ENCODE peak calls at places on chromosomes 16 and 17, in nine cellular contexts. L is endothelial cell of umbilical vein, G is tibial nerve, T is adrenal gland, N is transverse colon, S is colonic mucosa, H is uterus, V is heart right ventricle, F is brain microvascular endothelial cell. M is an unnamed sample.

GRCh38 chr16:11576427-11577289 is 10.1 kb downstream of the LITAF start:
- DNase-seq in L (no peak), G (no peak), T (no peak), N (no peak), S (no peak), H (no peak), V (no peak), F (no peak), M (no peak)

GRCh38 chr16:81403208-81403600 is 41.4 kb upstream of the CMIP start:
- DNase-seq in L (no peak), G (no peak), T (no peak), N (no peak), S (no peak), H (no peak), V (no peak), F (no peak), M (no peak)

GRCh38 chr17:65371702-65372101 is 189.7 kb downstream of the AXIN2 start:
- DNase-seq in L (no peak), G (no peak), T (no peak), N (peak; percentile 32), S (peak; percentile 57), H (no peak), V (no peak), F (no peak), M (peak; percentile 71)

GRCh38 chr17:54967621-54968258 is 714 bp downstream of the COX11 start:
- DNase-seq in L (no peak), G (no peak), T (no peak), N (peak; percentile 40), S (peak; percentile 49), H (no peak), V (no peak), F (peak; percentile 11), M (no peak)

GRCh38 chr17:78129385-78130079 is 977 bp upstream of the TMC6 start:
- DNase-seq in L (no peak), G (no peak), T (no peak), N (peak; percentile 50), S (no peak), H (no peak), V (no peak), F (no peak), M (no peak)

GRCh38 chr17:57255182-57255775 is 1.0 kb upstream of the MSI2 start:
- DNase-seq in L (peak; percentile 9), G (no peak), T (no peak), N (no peak), S (no peak), H (no peak), V (no peak), F (no peak), M (no peak)

GRCh38 chr17:27633312-27634025 is 2.5 kb downstream of the LGALS9 start:
- DNase-seq in L (peak; percentile 29), G (no peak), T (peak; percentile 64), N (peak; percentile 41), S (peak; percentile 55), H (peak; percentile 62), V (no peak), F (no peak), M (no peak)

GRCh38 chr17:193426-193810 is 12.0 kb upstream of the DOC2B start:
- DNase-seq in L (no peak), G (no peak), T (no peak), N (no peak), S (no peak), H (no peak), V (no peak), F (no peak), M (no peak)

GRCh38 chr17:59498421-59499307 is 66.7 kb upstream of the DHX40 start:
- DNase-seq in L (no peak), G (no peak), T (no peak), N (no peak), S (no peak), H (no peak), V (no peak), F (no peak), M (no peak)

GRCh38 chr17:46045639-46046038 is 46.6 kb downstream of the STH start:
- DNase-seq in L (no peak), G (no peak), T (no peak), N (no peak), S (no peak), H (no peak), V (no peak), F (no peak), M (no peak)

GRCh38 chr16:64196444-64196843 is 925.4 kb downstream of the CDH11 start:
- DNase-seq in L (no peak), G (no peak), T (no peak), N (no peak), S (no peak), H (no peak), V (no peak), F (peak; percentile 56), M (no peak)

GRCh38 chr16:19094542-19095365 is 19.0 kb upstream of the ITPRIPL2 start:
- DNase-seq in L (no peak), G (no peak), T (no peak), N (peak; percentile 50), S (peak; percentile 77), H (no peak), V (no peak), F (no peak), M (no peak)

GRCh38 chr16:88599092-88599733 is 29.0 kb downstream of the ZC3H18 start:
- DNase-seq in L (no peak), G (peak; percentile 54), T (peak; percentile 89), N (peak; percentile 64), S (peak; percentile 43), H (peak; percentile 71), V (peak; percentile 89), F (no peak), M (peak; percentile 72)

GRCh38 chr17:77107506-77108433 is 33.0 kb upstream of the SEC14L1 start:
- DNase-seq in L (no peak), G (no peak), T (no peak), N (peak; percentile 59), S (no peak), H (peak; percentile 55), V (no peak), F (peak; percentile 43), M (no peak)

GRCh38 chr17:45848868-45849535 is 4.3 kb downstream of the SPPL2C start:
- DNase-seq in L (no peak), G (no peak), T (no peak), N (no peak), S (no peak), H (no peak), V (no peak), F (no peak), M (no peak)

GRCh38 chr17:80029235-80029974 is 6.3 kb downstream of the TBC1D16 start:
- DNase-seq in L (peak; percentile 51), G (peak; percentile 89), T (peak; percentile 87), N (peak; percentile 68), S (peak; percentile 66), H (peak; percentile 90), V (peak; percentile 82), F (peak; percentile 47), M (peak; percentile 81)

GRCh38 chr16:53504161-53504663 is 1.2 kb upstream of the AKTIP start:
- DNase-seq in L (peak; percentile 68), G (no peak), T (peak; percentile 53), N (peak; percentile 43), S (peak; percentile 53), H (peak; percentile 62), V (peak; percentile 69), F (peak; percentile 61), M (peak; percentile 61)

GRCh38 chr17:8048736-8049135 is 9.9 kb downstream of the ALOX15B start:
- DNase-seq in L (no peak), G (no peak), T (peak; percentile 5), N (no peak), S (no peak), H (no peak), V (no peak), F (no peak), M (no peak)

GRCh38 chr17:50523208-50523607 is 9.3 kb upstream of the EPN3 start:
- DNase-seq in L (no peak), G (no peak), T (no peak), N (no peak), S (no peak), H (no peak), V (no peak), F (no peak), M (no peak)

GRCh38 chr16:83835972-83836566 is 28.3 kb downstream of the HSBP1 start:
- DNase-seq in L (peak; percentile 91), G (no peak), T (no peak), N (no peak), S (no peak), H (no peak), V (no peak), F (peak; percentile 59), M (no peak)

GRCh38 chr16:3259097-3259496 is 2.7 kb upstream of the MEFV start:
- DNase-seq in L (no peak), G (no peak), T (peak; percentile 63), N (peak; percentile 21), S (peak; percentile 28), H (no peak), V (peak; percentile 34), F (no peak), M (peak; percentile 65)

GRCh38 chr17:21573961-21574610 is 118.2 kb upstream of the KCNJ18 start:
- DNase-seq in L (peak; percentile 72), G (peak; percentile 23), T (peak; percentile 60), N (peak; percentile 38), S (peak; percentile 54), H (peak; percentile 60), V (peak; percentile 70), F (peak; percentile 52), M (no peak)

GRCh38 chr17:20223808-20224328 is 214.7 kb downstream of the SPECC1 start:
- DNase-seq in L (no peak), G (no peak), T (no peak), N (no peak), S (no peak), H (no peak), V (no peak), F (no peak), M (no peak)
- TF ChIP-seq CTCF in L (no peak), G (no peak), T (no peak), N (no peak), S (no peak), H (no peak), V (no peak), F (peak; percentile 8), M (no peak)

GRCh38 chr16:69327585-69328310 is 2.6 kb downstream of the PDF start:
- DNase-seq in L (no peak), G (no peak), T (peak; percentile 9), N (no peak), S (no peak), H (no peak), V (no peak), F (no peak), M (no peak)
- H3K36me3 ChIP-seq in L (peaks cover 14% of the 10 kb centered on the region), G (peaks cover 6% of the 10 kb centered on the region), T (no peaks in the 10 kb centered on the region), N (peaks cover 5% of the 10 kb centered on the region), S (peaks cover 3% of the 10 kb centered on the region), H (no peaks in the 10 kb centered on the region), V (peaks cover 37% of the 10 kb centered on the region), F (peaks cover 63% of the 10 kb centered on the region), M (peaks cover 34% of the 10 kb centered on the region)

DNA sequence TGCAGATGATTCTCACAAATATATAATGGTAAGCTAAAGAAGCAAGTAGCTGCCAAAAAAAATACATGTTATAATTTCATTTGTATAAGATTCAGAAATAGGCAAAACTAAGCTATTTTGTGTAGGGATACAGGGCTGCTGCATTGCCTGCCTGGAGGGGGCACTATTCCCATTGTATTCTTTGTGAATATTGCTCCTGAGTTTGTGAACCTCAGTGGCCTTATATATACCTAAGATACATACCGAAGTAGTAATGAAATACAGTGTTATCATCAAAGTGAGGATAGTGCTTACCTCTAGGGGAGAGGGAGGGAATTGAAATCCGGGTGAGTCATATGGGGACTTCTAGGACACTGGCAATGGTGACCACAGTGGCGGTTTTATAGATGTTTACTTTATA is 53.5 kb downstream of the C17orf58 start:
- DNase-seq in L (peak; percentile 44), G (no peak), T (no peak), N (no peak), S (no peak), H (no peak), V (no peak), F (no peak), M (no peak)
- TF ChIP-seq CTCF in L (peak; percentile 39), G (peak; percentile 14), T (peak; percentile 31), N (peak; percentile 29), S (peak; percentile 22), H (peak; percentile 26), V (peak; percentile 38), F (peak; percentile 68), M (no peak)

GRCh38 chr16:30720694-30721093 is 21.7 kb downstream of the SRCAP start:
- DNase-seq in L (no peak), G (no peak), T (no peak), N (no peak), S (no peak), H (no peak), V (no peak), F (no peak), M (no peak)
- H3K36me3 ChIP-seq in L (peaks cover 68% of the 10 kb centered on the region), G (peaks cover 62% of the 10 kb centered on the region), T (no peaks in the 10 kb centered on the region), N (peaks cover 85% of the 10 kb centered on the region), S (peaks cover 38% of the 10 kb centered on the region), H (no peaks in the 10 kb centered on the region), V (peaks cover 67% of the 10 kb centered on the region), F (peaks cover 89% of the 10 kb centered on the region), M (peaks cover 77% of the 10 kb centered on the region)